ENCODE peak calls at places on chromosome 9, in ten cellular contexts. S is NCI-H1930; V is body of pancreas; Y is NCI-H748 treated with DMSO at 0.1 percent for 48 hours; K is ELR; W is NB4; H is fibroblast of mammary gland; T is CD4-positive, alpha-beta memory T cell; G is NCI-H524; A is iris pigment epithelial cell. D is an unnamed sample.
A peak's percentile ranks its signal among the peaks of the same experiment; 100 is the strongest.

GRCh38 chr9:110340306-110340705 is 2.6 kb upstream of the TXNDC8 start:
- DNase-seq in S (no peak), V (no peak), Y (no peak), K (peak; percentile 40), W (peak; percentile 24), H (peak; percentile 39), T (no peak), G (no peak), A (peak; percentile 35), D (no peak)

GRCh38 chr9:87674565-87675299 is 51.2 kb upstream of the CTSL start:
- DNase-seq in S (no peak), V (no peak), Y (no peak), K (no peak), W (no peak), H (no peak), T (no peak), G (no peak), A (peak; percentile 17), D (no peak)

GRCh38 chr9:35553670-35554543 is 51.2 kb upstream of the TESK1 start:
- DNase-seq in S (peak; percentile 11), V (peak; percentile 73), Y (peak; percentile 52), K (peak; percentile 87), W (peak; percentile 85), H (peak; percentile 83), T (peak; percentile 36), G (peak; percentile 52), A (peak; percentile 77), D (no peak)

GRCh38 chr9:105877719-105878118 is 183.4 kb downstream of the TMEM38B start:
- DNase-seq in S (no peak), V (no peak), Y (peak; percentile 18), K (no peak), W (peak; percentile 66), H (no peak), T (no peak), G (peak; percentile 42), A (no peak), D (peak; percentile 77)

GRCh38 chr9:98249774-98250173 is 5.7 kb downstream of the TBC1D2 start:
- DNase-seq in S (no peak), V (no peak), Y (no peak), K (no peak), W (no peak), H (no peak), T (no peak), G (no peak), A (no peak), D (no peak)

GRCh38 chr9:127422133-127422782 is 1.9 kb upstream of the ZNF79 start:
- DNase-seq in S (no peak), V (no peak), Y (no peak), K (no peak), W (no peak), H (no peak), T (no peak), G (no peak), A (no peak), D (no peak)

GRCh38 chr9:91100878-91101450 is 260.8 kb downstream of the AUH start:
- DNase-seq in S (no peak), V (peak; percentile 14), Y (no peak), K (peak; percentile 28), W (peak; percentile 8), H (peak; percentile 72), T (no peak), G (no peak), A (no peak), D (no peak)

GRCh38 chr9:75803130-75803529 is 87.3 kb upstream of the PCSK5 start:
- DNase-seq in S (no peak), V (no peak), Y (no peak), K (peak; percentile 3), W (no peak), H (peak; percentile 71), T (no peak), G (no peak), A (peak; percentile 81), D (no peak)

GRCh38 chr9:125674981-125675973 is 31.7 kb downstream of the MAPKAP1 start:
- DNase-seq in S (no peak), V (no peak), Y (no peak), K (peak; percentile 97), W (no peak), H (peak; percentile 72), T (no peak), G (no peak), A (peak; percentile 84), D (no peak)

GRCh38 chr9:84955971-84956370 is 286.4 kb downstream of the NTRK2 start:
- DNase-seq in S (no peak), V (no peak), Y (no peak), K (no peak), W (no peak), H (no peak), T (no peak), G (no peak), A (no peak), D (no peak)

GRCh38 chr9:136644343-136644592 is 18.4 kb upstream of the EGFL7 start:
- DNase-seq in S (no peak), V (peak; percentile 91), Y (no peak), K (peak; percentile 69), W (no peak), H (peak; percentile 54), T (no peak), G (peak; percentile 73), A (peak; percentile 36), D (no peak)

GRCh38 chr9:11551106-11551505 is 938.3 kb upstream of the PTPRD start:
- DNase-seq in S (no peak), V (no peak), Y (no peak), K (no peak), W (no peak), H (no peak), T (no peak), G (no peak), A (no peak), D (no peak)

GRCh38 chr9:130561056-130561455 is 18.3 kb upstream of the FUBP3 start:
- DNase-seq in S (no peak), V (no peak), Y (no peak), K (no peak), W (no peak), H (no peak), T (no peak), G (no peak), A (no peak), D (no peak)